ENCODE peak calls at places on chromosomes 12 and 14, in six cellular contexts. S, D, F, K, L and P are unnamed samples.
A peak's percentile ranks its signal among the peaks of the same experiment; 100 is the strongest.

GRCh38 chr12:94717112-94717511 is 66.8 kb upstream of the TMCC3 start:
- DNase-seq in S (no peak), D (no peak), F (no peak), K (no peak), L (no peak), P (no peak)

GRCh38 chr12:60191676-60192359 is 596.0 kb downstream of the SLC16A7 start:
- DNase-seq in S (no peak), D (peak; percentile 83), F (no peak), K (peak; percentile 54), L (no peak), P (peak; percentile 64)

GRCh38 chr12:88418856-88419497 is 161.3 kb downstream of the KITLG start:
- DNase-seq in S (no peak), D (peak; percentile 83), F (no peak), K (peak; percentile 54), L (no peak), P (peak; percentile 73)

GRCh38 chr14:92577321-92577742 is 63.8 kb downstream of the RIN3 start:
- DNase-seq in S (peak; percentile 66), D (no peak), F (no peak), K (no peak), L (no peak), P (no peak)

GRCh38 chr14:30798516-30798915 is 75.8 kb upstream of the COCH start:
- DNase-seq in S (no peak), D (no peak), F (no peak), K (no peak), L (no peak), P (no peak)

GRCh38 chr14:34297786-34298520 is 164.1 kb downstream of the SPTSSA start:
- DNase-seq in S (no peak), D (no peak), F (no peak), K (no peak), L (no peak), P (no peak)

GRCh38 chr14:52485350-52485960 is 66.8 kb downstream of the TXNDC16 start:
- DNase-seq in S (no peak), D (no peak), F (no peak), K (no peak), L (no peak), P (peak; percentile 2)

GRCh38 chr14:43858981-43859380 is 648.1 kb downstream of the FSCB start:
- DNase-seq in S (no peak), D (no peak), F (no peak), K (no peak), L (no peak), P (no peak)

GRCh38 chr12:67515679-67516363 is 132.7 kb upstream of the DYRK2 start:
- DNase-seq in S (peak; percentile 26), D (no peak), F (no peak), K (peak; percentile 69), L (peak; percentile 32), P (no peak)

GRCh38 chr12:74780458-74781241 is 243.0 kb downstream of the ATXN7L3B start:
- DNase-seq in S (no peak), D (peak; percentile 61), F (no peak), K (peak; percentile 81), L (no peak), P (peak; percentile 46)

GRCh38 chr12:20950248-20950647 is 139.7 kb downstream of the SLCO1B3 start:
- DNase-seq in S (no peak), D (peak; percentile 13), F (no peak), K (no peak), L (no peak), P (no peak)

GRCh38 chr12:57276935-57277563 is 26.1 kb upstream of the STAC3 start:
- DNase-seq in S (no peak), D (peak; percentile 48), F (no peak), K (no peak), L (no peak), P (peak; percentile 49)

GRCh38 chr12:100337299-100337698 is 19.6 kb upstream of the SLC17A8 start:
- DNase-seq in S (no peak), D (no peak), F (no peak), K (no peak), L (no peak), P (no peak)

GRCh38 chr12:110600254-110600653 is 13.7 kb upstream of the TCTN1 start:
- DNase-seq in S (no peak), D (peak; percentile 64), F (no peak), K (peak; percentile 41), L (no peak), P (peak; percentile 72)

GRCh38 chr12:14963520-14963919 is 2.1 kb upstream of the ARHGDIB start:
- DNase-seq in S (no peak), D (no peak), F (no peak), K (no peak), L (no peak), P (no peak)

GRCh38 chr14:47442206-47442605 is 233.2 kb downstream of the MDGA2 start:
- DNase-seq in S (no peak), D (no peak), F (no peak), K (peak; percentile 65), L (no peak), P (no peak)

GRCh38 chr14:100775831-100776591 is 49.3 kb downstream of the DLK1 start:
- DNase-seq in S (no peak), D (no peak), F (no peak), K (no peak), L (no peak), P (peak; percentile 39)

GRCh38 chr12:101166866-101167265 is 43.2 kb downstream of the SLC5A8 start:
- DNase-seq in S (no peak), D (no peak), F (no peak), K (no peak), L (no peak), P (no peak)

GRCh38 chr12:111868676-111869588 is 26.9 kb downstream of the MAPKAPK5 start:
- DNase-seq in S (no peak), D (no peak), F (no peak), K (no peak), L (no peak), P (no peak)

GRCh38 chr14:96066976-96067375 is 27.8 kb downstream of the C14orf132 start:
- DNase-seq in S (no peak), D (no peak), F (no peak), K (no peak), L (no peak), P (no peak)

GRCh38 chr12:71865757-71866536 is 26.4 kb downstream of the TBC1D15 start:
- DNase-seq in S (no peak), D (no peak), F (no peak), K (no peak), L (no peak), P (no peak)

GRCh38 chr12:49832836-49833421 is 4.7 kb upstream of the NCKAP5L start:
- DNase-seq in S (no peak), D (peak; percentile 88), F (no peak), K (peak; percentile 60), L (no peak), P (peak; percentile 87)

GRCh38 chr14:71725802-71726638 is 206.2 kb upstream of the RGS6 start:
- DNase-seq in S (no peak), D (peak; percentile 80), F (no peak), K (peak; percentile 77), L (no peak), P (peak; percentile 86)

GRCh38 chr14:89221109-89221508 is 195.9 kb downstream of the FOXN3 start:
- DNase-seq in S (no peak), D (peak; percentile 77), F (no peak), K (peak; percentile 82), L (no peak), P (peak; percentile 84)

GRCh38 chr12:78439666-78440065 is 424.9 kb upstream of the SYT1 start:
- DNase-seq in S (no peak), D (peak; percentile 1), F (no peak), K (no peak), L (no peak), P (no peak)

GRCh38 chr12:4283512-4284255 is 10.1 kb downstream of the CCND2 start:
- DNase-seq in S (no peak), D (no peak), F (no peak), K (no peak), L (no peak), P (no peak)

GRCh38 chr14:93986972-93987371 is 10.1 kb upstream of the CCDC197 start:
- DNase-seq in S (no peak), D (no peak), F (no peak), K (no peak), L (no peak), P (no peak)

GRCh38 chr14:29927596-29928341 is at the start of gene PRKD1:
- DNase-seq in S (peak; percentile 3), D (peak; percentile 80), F (peak; percentile 53), K (peak; percentile 66), L (peak; percentile 51), P (peak; percentile 62)

GRCh38 chr14:89378119-89378518 is 38.9 kb downstream of the FOXN3 start:
- DNase-seq in S (no peak), D (peak; percentile 49), F (no peak), K (peak; percentile 87), L (no peak), P (peak; percentile 93)

GRCh38 chr12:109047081-109047805 is 5.1 kb upstream of the USP30 start:
- DNase-seq in S (no peak), D (no peak), F (no peak), K (peak; percentile 16), L (no peak), P (peak; percentile 16)

GRCh38 chr12:2751686-2752085 is 43.1 kb upstream of the FKBP4 start:
- DNase-seq in S (no peak), D (no peak), F (no peak), K (no peak), L (no peak), P (no peak)

GRCh38 chr12:20508362-20508761 is 140.0 kb downstream of the PDE3A start:
- DNase-seq in S (no peak), D (peak; percentile 63), F (no peak), K (peak; percentile 41), L (no peak), P (peak; percentile 75)